ENCODE peak calls at places on chromosomes 4 and X, in five cellular contexts. V is uterus; I is transverse colon; O is naive thymus-derived CD4-positive, alpha-beta T cell; M is GM23248. E is an unnamed sample.

GRCh38 chr4:146315184-146315583 is 100.8 kb downstream of the REELD1 start:
- DNase-seq in M (no peak), I (no peak), V (no peak), O (no peak), E (no peak)

GRCh38 chr4:132097046-132097445 is 1052.0 kb upstream of the PCDH10 start:
- DNase-seq in M (no peak), I (no peak), V (no peak), O (no peak), E (no peak)

GRCh38 chrX:44039556-44039955 is 66.4 kb upstream of the NDP start:
- DNase-seq in M (no peak), O (no peak), V (no peak), I (no peak), E (no peak)

GRCh38 chrX:118562574-118563164 is 67.1 kb downstream of the DOCK11 start:
- DNase-seq in M (no peak), V (no peak), I (no peak), O (no peak), E (no peak)

GRCh38 chr4:82780398-82781231 is 18.0 kb downstream of the SCD5 start:
- DNase-seq in O (no peak), V (peak; percentile 46), I (peak; percentile 72), M (peak; percentile 45), E (no peak)

GRCh38 chrX:110021180-110022022 is 18.5 kb downstream of the TMEM164 start:
- DNase-seq in M (peak; percentile 72), O (no peak), I (no peak), V (no peak), E (no peak)

GRCh38 chrX:40074959-40075332 is 22.8 kb downstream of the BCOR start:
- DNase-seq in M (no peak), V (no peak), I (no peak), O (no peak), E (no peak)

GRCh38 chr4:137610960-137611359 is 78.7 kb upstream of the PCDH18 start:
- DNase-seq in I (no peak), V (no peak), M (peak; percentile 43), O (no peak), E (no peak)

GRCh38 chr4:106315476-106315967 is 487 bp downstream of the TBCK start:
- DNase-seq in I (no peak), M (peak; percentile 86), V (no peak), O (no peak), E (no peak)

GRCh38 chrX:15500497-15500966 is at the start of gene BMX:
- DNase-seq in M (no peak), V (peak; percentile 20), O (no peak), I (no peak), E (no peak)

GRCh38 chr4:33188733-33189132 is 2468.6 kb downstream of the PCDH7 start:
- DNase-seq in M (no peak), I (no peak), V (no peak), O (no peak), E (no peak)

GRCh38 chr4:687975-688694 is 816 bp downstream of the SLC49A3 start:
- DNase-seq in V (no peak), I (no peak), M (no peak), O (no peak), E (no peak)

GRCh38 chr4:47879458-47879857 is 34.9 kb downstream of the NFXL1 start:
- DNase-seq in V (no peak), O (no peak), I (no peak), M (no peak), E (no peak)

GRCh38 chr4:147596377-147596776 is 20.8 kb upstream of the TMEM184C start:
- DNase-seq in M (peak; percentile 28), V (no peak), I (no peak), O (no peak), E (no peak)

GRCh38 chr4:150569384-150569987 is 12.5 kb upstream of the MAB21L2 start:
- DNase-seq in I (no peak), O (no peak), M (peak; percentile 66), V (no peak), E (no peak)

GRCh38 chr4:140691369-140691768 is 64.8 kb downstream of the TBC1D9 start:
- DNase-seq in V (no peak), O (no peak), M (peak; percentile 45), I (no peak), E (no peak)

GRCh38 chr4:138062929-138063328 is 179.2 kb downstream of the SLC7A11 start:
- DNase-seq in I (no peak), M (peak; percentile 67), V (no peak), O (no peak), E (no peak)

GRCh38 chr4:86935833-86936721 is 1.3 kb downstream of the AFF1 start:
- DNase-seq in V (peak; percentile 76), M (peak; percentile 80), I (peak; percentile 87), O (peak; percentile 73), E (peak; percentile 71)

GRCh38 chrX:8663325-8663724 is 68.6 kb downstream of the ANOS1 start:
- DNase-seq in V (no peak), O (no peak), M (no peak), I (no peak), E (no peak)

GRCh38 chr4:148849581-148849980 is 407.4 kb upstream of the NR3C2 start:
- DNase-seq in V (no peak), M (no peak), O (no peak), I (no peak), E (no peak)
- H3K27ac ChIP-seq in V (no peak overlapping the region), M (no peak overlapping the region), O (no peak overlapping the region), I (peak overlapping the region; percentile 84), E (no peak overlapping the region)

GRCh38 chrX:4935846-4936245 is 1222.4 kb upstream of the PRKX start:
- DNase-seq in V (no peak), I (peak; percentile 7), M (no peak), O (no peak), E (no peak)
- H3K27me3 ChIP-seq in V (no peaks in the 10 kb centered on the region), I (no peaks in the 10 kb centered on the region), M (no peaks in the 10 kb centered on the region), O (no peaks in the 10 kb centered on the region), E (no peaks in the 10 kb centered on the region)

DNA sequence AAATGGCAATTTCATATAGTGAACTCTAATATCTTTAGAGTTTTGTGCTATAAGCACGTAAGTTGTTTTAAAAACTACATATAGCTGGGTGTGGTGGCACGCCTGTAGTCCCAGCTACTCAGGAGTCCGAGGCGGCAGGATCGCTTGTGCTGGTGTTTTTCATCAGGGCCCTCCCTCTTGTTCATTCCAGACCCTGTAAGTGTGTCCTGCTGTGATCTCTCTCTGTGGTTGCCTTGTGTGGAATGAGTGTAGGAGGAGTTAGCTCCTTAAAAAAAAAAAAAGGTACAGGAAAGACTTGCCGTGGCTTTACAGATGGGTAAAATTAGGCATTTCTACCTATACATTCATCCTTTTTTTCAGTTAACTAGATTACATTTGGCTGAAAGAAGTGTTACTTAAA is 35.4 kb downstream of the RBBP7 start:
- DNase-seq in V (no peak), M (no peak), O (no peak), I (no peak), E (no peak)
- H3K27ac ChIP-seq in V (no peak overlapping the region), M (no peak overlapping the region), O (no peak overlapping the region), I (no peak overlapping the region), E (no peak overlapping the region)

GRCh38 chrX:123755107-123755506 is 22.3 kb upstream of the THOC2 start:
- DNase-seq in V (no peak), O (no peak), I (no peak), M (no peak), E (no peak)

GRCh38 chrX:123749643-123750042 is 16.8 kb upstream of the THOC2 start:
- DNase-seq in O (no peak), V (no peak), M (no peak), I (no peak), E (no peak)

GRCh38 chrX:123756320-123756719 is 23.5 kb upstream of the THOC2 start:
- DNase-seq in M (peak; percentile 76), V (no peak), I (no peak), O (no peak), E (no peak)

DNA sequence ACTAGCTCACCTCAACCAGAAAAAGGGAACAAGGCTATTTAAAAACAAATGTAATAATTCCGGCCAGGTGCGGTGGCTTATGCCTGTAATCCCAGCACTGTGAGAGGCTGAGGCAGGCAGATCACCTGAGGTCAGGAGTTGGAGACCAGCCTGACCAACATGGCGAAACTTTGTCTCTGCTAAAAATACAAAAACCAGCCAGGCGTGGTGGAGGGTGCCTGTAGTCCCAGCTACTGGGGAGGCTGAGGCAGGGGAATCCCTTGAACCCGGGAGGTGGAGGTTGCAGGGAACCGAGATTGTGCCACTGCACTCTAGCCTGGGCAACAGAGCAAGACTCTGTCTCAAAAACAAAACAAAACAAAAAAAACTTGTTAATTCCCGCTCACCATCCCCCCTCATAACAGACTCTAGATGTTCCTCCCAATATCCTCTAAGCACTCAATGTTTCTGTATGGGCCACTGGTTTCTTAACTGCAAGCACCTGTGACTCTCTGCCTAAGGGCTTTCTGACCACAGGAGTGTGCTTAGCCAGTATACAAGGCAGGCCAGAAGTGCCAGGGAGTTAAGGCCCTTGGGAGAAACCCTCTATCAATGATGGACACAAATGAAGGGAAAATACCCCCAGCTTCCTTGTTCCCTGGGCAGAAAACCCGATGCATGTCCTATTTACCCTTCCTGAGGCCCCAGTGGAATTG is 21.0 kb upstream of the THOC2 start:
- DNase-seq in O (no peak), M (no peak), V (no peak), I (no peak), E (no peak)
- H3K27me3 ChIP-seq in O (no peaks in the 10 kb centered on the region), M (no peaks in the 10 kb centered on the region), V (no peaks in the 10 kb centered on the region), I (no peaks in the 10 kb centered on the region), E (no peaks in the 10 kb centered on the region)

GRCh38 chr4:6674500-6675149 is 19.1 kb upstream of the S100P start:
- DNase-seq in M (peak; percentile 36), V (no peak), O (peak; percentile 37), I (peak; percentile 64), E (peak; percentile 58)
- H3K27ac ChIP-seq in M (peak overlapping the region; percentile 68), V (peak overlapping the region; percentile 85), O (peak overlapping the region; percentile 74), I (peak overlapping the region; percentile 92), E (peak overlapping the region; percentile 61)

DNA sequence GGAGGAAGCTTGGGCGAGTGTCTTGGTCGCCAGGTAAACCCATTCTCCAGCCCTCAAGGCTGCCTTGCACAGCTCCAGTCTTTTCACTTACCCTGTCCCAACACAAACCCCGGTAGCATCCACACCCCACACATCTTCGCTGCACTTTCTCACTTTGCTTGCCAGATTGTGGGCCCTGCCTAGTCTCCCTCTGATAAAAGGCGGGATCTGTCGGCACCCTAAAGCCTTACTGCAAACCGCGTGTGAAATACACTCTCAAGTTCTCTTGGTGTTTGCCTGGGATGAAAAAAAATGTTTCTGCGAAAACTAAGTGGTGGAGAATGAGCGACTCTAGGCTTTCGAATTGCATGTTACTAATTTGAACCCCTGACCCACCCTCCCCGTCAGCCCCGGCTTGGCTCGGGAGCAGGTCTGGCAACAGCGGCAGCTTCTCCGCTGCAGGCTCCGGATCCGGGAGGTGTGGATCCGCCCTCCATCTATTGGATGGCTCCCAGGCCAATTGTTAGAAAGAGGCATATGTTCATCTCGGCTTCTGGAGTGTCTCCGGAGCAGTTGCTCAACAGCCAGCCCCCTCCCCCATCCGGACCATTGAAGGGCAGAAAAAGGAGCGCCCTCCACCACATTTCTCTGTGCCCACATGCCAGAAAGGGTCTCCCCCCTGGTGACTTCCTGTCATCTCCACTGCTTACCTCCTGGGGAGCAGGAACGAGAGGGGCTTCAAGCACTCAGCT is 3.0 kb upstream of the CITED1 start:
- DNase-seq in M (peak; percentile 68), V (peak; percentile 73), O (peak; percentile 32), I (peak; percentile 73), E (peak; percentile 11)
- H3K27me3 ChIP-seq in M (peaks cover 20% of the 10 kb centered on the region), V (peaks cover 8% of the 10 kb centered on the region), O (peaks cover 13% of the 10 kb centered on the region), I (peaks cover 42% of the 10 kb centered on the region), E (peaks cover 55% of the 10 kb centered on the region)

GRCh38 chr4:15691346-15692140 is 9.9 kb downstream of the FAM200B start:
- DNase-seq in I (no peak), V (no peak), M (peak; percentile 79), O (no peak), E (no peak)
- H3K27ac ChIP-seq in I (peak overlapping the region; percentile 39), V (peak overlapping the region; percentile 38), M (peak overlapping the region; percentile 85), O (no peak overlapping the region), E (no peak overlapping the region)

E was measured in effector memory CD4-positive, alpha-beta T cell.